ENCODE peak calls at places on chromosomes 13 and 19, in nine cellular contexts. R is neural progenitor cell; M is C1 segment of cervical spinal cord; S is NCI-H2171; X is naive thymus-derived CD8-positive, alpha-beta T cell; P is lower leg skin; V is T-helper 9 cell; T is T-helper 1 cell; Y is cardiac fibroblast. W is an unnamed sample.

GRCh38 chr13:24625870-24626419 is 54.3 kb upstream of the ATP12A start:
- DNase-seq in V (no peak), T (no peak), R (no peak), S (no peak), M (no peak), X (no peak), P (no peak), Y (no peak), W (no peak)

GRCh38 chr13:59261928-59262488 is 901.7 kb downstream of the DIAPH3 start:
- DNase-seq in Y (peak; percentile 29), R (peak; percentile 61), S (no peak), X (no peak), T (no peak), V (no peak), M (no peak), P (no peak), W (no peak)

GRCh38 chr19:2546128-2547032 is 70.5 kb downstream of the GADD45B start:
- DNase-seq in X (no peak), P (peak; percentile 79), T (no peak), Y (peak; percentile 55), S (no peak), V (no peak), M (peak; percentile 90), R (peak; percentile 90), W (no peak)

GRCh38 chr13:62933809-62934208 is 1518.2 kb upstream of the PCDH20 start:
- DNase-seq in T (no peak), Y (no peak), S (no peak), P (no peak), M (no peak), R (peak; percentile 10), X (no peak), V (no peak), W (no peak)

GRCh38 chr19:16338470-16339360 is 14.1 kb downstream of the KLF2 start:
- DNase-seq in X (no peak), T (no peak), R (no peak), Y (peak; percentile 88), S (no peak), V (peak; percentile 32), M (no peak), P (no peak), W (peak; percentile 44)

GRCh38 chr19:2775556-2776430 is 7.3 kb downstream of the SGTA start:
- DNase-seq in R (no peak), Y (peak; percentile 72), V (peak; percentile 54), T (no peak), M (no peak), X (peak; percentile 53), S (no peak), P (peak; percentile 30), W (peak; percentile 51)

GRCh38 chr19:56272448-56272847 is at the start of gene EDDM13:
- DNase-seq in T (no peak), V (no peak), M (no peak), Y (no peak), S (no peak), R (no peak), P (no peak), X (no peak), W (no peak)

GRCh38 chr19:4889034-4889825 is 13.5 kb downstream of the ARRDC5 start:
- DNase-seq in V (no peak), R (no peak), T (no peak), M (no peak), P (no peak), X (no peak), S (peak; percentile 64), Y (peak; percentile 76), W (no peak)

GRCh38 chr13:49838989-49839388 is 46.5 kb upstream of the KPNA3 start:
- DNase-seq in S (no peak), Y (no peak), P (no peak), V (no peak), R (peak; percentile 42), X (no peak), M (no peak), T (no peak), W (no peak)

GRCh38 chr13:46180393-46180792 is 1.6 kb downstream of the LCP1 start:
- DNase-seq in T (no peak), V (no peak), X (no peak), P (no peak), Y (no peak), R (no peak), S (no peak), M (no peak), W (no peak)

GRCh38 chr19:57712222-57712621 is 3.2 kb upstream of the ZNF154 start:
- DNase-seq in S (no peak), X (no peak), T (no peak), R (no peak), P (no peak), Y (no peak), V (no peak), M (no peak), W (no peak)

GRCh38 chr13:56561327-56561726 is 579.4 kb upstream of the PRR20A start:
- DNase-seq in V (no peak), Y (no peak), P (no peak), R (peak; percentile 20), M (no peak), T (no peak), X (no peak), S (no peak), W (no peak)

GRCh38 chr13:76890036-76890435 is 3.8 kb upstream of the KCTD12 start:
- DNase-seq in M (no peak), T (no peak), P (no peak), V (no peak), R (no peak), Y (peak; percentile 65), X (no peak), S (no peak), W (no peak)

GRCh38 chr19:6007866-6008265 is 29.9 kb upstream of the RANBP3 start:
- DNase-seq in M (no peak), R (no peak), X (no peak), V (no peak), T (no peak), Y (no peak), P (no peak), S (no peak), W (no peak)

GRCh38 chr13:37747071-37747612 is 122.4 kb downstream of the TRPC4 start:
- DNase-seq in V (no peak), Y (peak; percentile 87), T (no peak), P (no peak), X (no peak), M (no peak), R (no peak), S (no peak), W (no peak)

GRCh38 chr13:83088858-83089257 is 793.4 kb downstream of the SLITRK1 start:
- DNase-seq in T (no peak), S (no peak), M (no peak), P (no peak), V (no peak), R (no peak), Y (no peak), X (no peak), W (no peak)

GRCh38 chr19:4633140-4633967 is 6.0 kb upstream of the TNFAIP8L1 start:
- DNase-seq in T (no peak), M (peak; percentile 39), X (no peak), Y (peak; percentile 90), P (no peak), R (peak; percentile 70), S (peak; percentile 91), V (peak; percentile 28), W (peak; percentile 31)

W was measured in naive thymus-derived CD4-positive, alpha-beta T cell.